ENCODE peak calls at places on chromosomes 4 and X, in five cellular contexts. U is CD8-positive, alpha-beta T cell; J is heart right ventricle; Y is PC-3; H is left lung. N is an unnamed sample.

GRCh38 chrX:2410279-2411020 is 90.3 kb downstream of the DHRSX start:
- DNase-seq in U (no peak), J (no peak), Y (no peak), H (no peak), N (no peak)

GRCh38 chr4:85707591-85707990 is 232.6 kb downstream of the ARHGAP24 start:
- DNase-seq in U (no peak), J (no peak), Y (no peak), H (no peak), N (no peak)

GRCh38 chrX:1807301-1807731 is 192.5 kb downstream of the ASMT start:
- DNase-seq in U (no peak), J (no peak), Y (peak; percentile 53), H (no peak), N (no peak)

GRCh38 chrX:33725556-33726232 is 406.4 kb downstream of the FAM47A start:
- DNase-seq in U (no peak), J (peak; percentile 3), Y (peak; percentile 45), H (peak; percentile 33), N (no peak)

GRCh38 chr4:13092702-13093101 is 391.4 kb downstream of the RAB28 start:
- DNase-seq in U (no peak), J (peak; percentile 26), Y (no peak), H (no peak), N (no peak)

GRCh38 chr4:78864405-78865024 is 74.7 kb downstream of the PAQR3 start:
- DNase-seq in U (no peak), J (peak; percentile 54), Y (peak; percentile 78), H (no peak), N (no peak)

GRCh38 chr4:70651864-70652506 is 14.3 kb downstream of the JCHAIN start:
- DNase-seq in U (no peak), J (no peak), Y (peak; percentile 77), H (no peak), N (no peak)

GRCh38 chr4:96483308-96484030 is 643.6 kb downstream of the PDHA2 start:
- DNase-seq in U (no peak), J (no peak), Y (peak; percentile 2), H (no peak), N (no peak)

GRCh38 chr4:15598644-15599043 is 56.5 kb downstream of the FBXL5 start:
- DNase-seq in U (no peak), J (no peak), Y (no peak), H (no peak), N (no peak)

GRCh38 chr4:84159767-84160166 is 339.3 kb downstream of the NKX6-1 start:
- DNase-seq in U (no peak), J (no peak), Y (peak; percentile 45), H (no peak), N (no peak)

GRCh38 chrX:136450050-136450830 is 37.5 kb upstream of the BRS3 start:
- DNase-seq in U (no peak), J (no peak), Y (peak; percentile 62), H (no peak), N (no peak)

GRCh38 chr4:61786226-61786625 is 586.1 kb downstream of the ADGRL3 start:
- DNase-seq in U (no peak), J (no peak), Y (no peak), H (no peak), N (no peak)

GRCh38 chr4:2340272-2341061 is 78.0 kb downstream of the ZFYVE28 start:
- DNase-seq in U (peak; percentile 5), J (no peak), Y (no peak), H (no peak), N (no peak)

GRCh38 chr4:2058264-2059033 is 678 bp upstream of the NAT8L start:
- DNase-seq in U (no peak), J (no peak), Y (no peak), H (no peak), N (no peak)

GRCh38 chr4:104421576-104421975 is 73.1 kb downstream of the CXXC4 start:
- DNase-seq in U (no peak), J (no peak), Y (no peak), H (no peak), N (no peak)

GRCh38 chr4:25890653-25891485 is 23.2 kb upstream of the SMIM20 start:
- DNase-seq in U (no peak), J (no peak), Y (no peak), H (no peak), N (no peak)

GRCh38 chr4:48403779-48404178 is 62.5 kb downstream of the SLAIN2 start:
- DNase-seq in U (no peak), J (no peak), Y (no peak), H (no peak), N (no peak)

GRCh38 chrX:12753366-12753765 is 37.8 kb upstream of the PRPS2 start:
- DNase-seq in U (no peak), J (no peak), Y (no peak), H (no peak), N (no peak)

GRCh38 chrX:135572436-135572835 is 52.0 kb downstream of the INTS6L start:
- DNase-seq in U (no peak), J (no peak), Y (no peak), H (no peak), N (no peak)

GRCh38 chrX:10235851-10236250 is 79.1 kb downstream of the CLCN4 start:
- DNase-seq in U (no peak), J (no peak), Y (no peak), H (no peak), N (no peak)

GRCh38 chr4:12979797-12980196 is 504.3 kb downstream of the RAB28 start:
- DNase-seq in U (no peak), J (no peak), Y (no peak), H (no peak), N (no peak)

GRCh38 chrX:39144323-39144722 is 343.1 kb downstream of the MID1IP1 start:
- DNase-seq in U (no peak), J (no peak), Y (no peak), H (no peak), N (no peak)

GRCh38 chrX:149151805-149152757 is 353.0 kb downstream of the IDS start:
- DNase-seq in U (no peak), J (no peak), Y (no peak), H (no peak), N (no peak)

GRCh38 chrX:45757272-45757671 is 556.6 kb upstream of the DIPK2B start:
- DNase-seq in U (no peak), J (no peak), Y (no peak), H (no peak), N (no peak)

GRCh38 chr4:57131849-57132745 is 21.9 kb upstream of the IGFBP7 start:
- DNase-seq in U (no peak), J (no peak), Y (peak; percentile 44), H (no peak), N (no peak)

GRCh38 chrX:80246273-80246672 is 174.0 kb upstream of the TENT5D start:
- DNase-seq in U (no peak), J (no peak), Y (peak; percentile 21), H (no peak), N (no peak)

GRCh38 chr4:7415927-7416686 is 18.6 kb downstream of the PSAPL1 start:
- DNase-seq in U (no peak), J (no peak), Y (no peak), H (peak; percentile 12), N (no peak)

GRCh38 chr4:114349543-114350175 is 248.9 kb upstream of the UGT8 start:
- DNase-seq in U (no peak), J (no peak), Y (peak; percentile 42), H (no peak), N (no peak)

GRCh38 chrX:17529349-17529748 is 154.3 kb downstream of the NHS start:
- DNase-seq in U (no peak), J (no peak), Y (no peak), H (no peak), N (no peak)

GRCh38 chr4:181261279-181261678 is 981.9 kb upstream of the TENM3 start:
- DNase-seq in U (no peak), J (no peak), Y (no peak), H (no peak), N (no peak)

GRCh38 chrX:140525448-140525847 is 20.6 kb upstream of the SOX3 start:
- DNase-seq in U (no peak), J (no peak), Y (no peak), H (no peak), N (no peak)

GRCh38 chr4:94892051-94892450 is 134.3 kb downstream of the BMPR1B start:
- DNase-seq in U (no peak), J (no peak), Y (peak; percentile 19), H (no peak), N (no peak)

GRCh38 chr4:154998284-154998683 is 210.2 kb upstream of the NPY2R start:
- DNase-seq in U (no peak), J (no peak), Y (no peak), H (no peak), N (no peak)

DNA sequence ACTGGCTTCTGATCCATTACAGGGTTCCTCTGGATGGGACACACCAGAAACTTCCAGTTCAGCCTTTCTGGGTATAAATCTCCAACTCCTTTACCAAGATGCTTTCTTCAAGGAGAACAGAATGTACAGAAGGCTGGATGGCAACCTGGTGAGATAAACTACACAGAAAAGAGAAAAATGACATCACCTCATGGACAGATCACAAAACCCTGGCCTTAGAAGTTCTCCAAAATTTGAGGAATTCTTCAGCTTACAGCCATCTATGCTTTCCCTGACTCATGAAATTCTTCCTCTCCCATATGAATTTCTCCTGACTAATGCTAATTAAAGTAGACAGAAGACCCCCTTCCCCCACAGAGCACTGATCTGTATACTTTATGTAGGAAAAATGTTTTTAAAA is 345.4 kb downstream of the STIM2 start:
- DNase-seq in U (no peak), J (no peak), Y (no peak), H (no peak), N (no peak)
- H3K36me3 ChIP-seq in U (no peaks in the 10 kb centered on the region), J (no peaks in the 10 kb centered on the region), Y (no peaks in the 10 kb centered on the region), H (no peaks in the 10 kb centered on the region), N (no peaks in the 10 kb centered on the region)

GRCh38 chr4:3510481-3510880 is 21.7 kb downstream of the LRPAP1 start:
- DNase-seq in U (no peak), J (no peak), Y (no peak), H (no peak), N (no peak)
- H3K36me3 ChIP-seq in U (peaks cover 34% of the 10 kb centered on the region), J (no peaks in the 10 kb centered on the region), Y (no peaks in the 10 kb centered on the region), H (peaks cover 93% of the 10 kb centered on the region), N (peaks cover 69% of the 10 kb centered on the region)

DNA sequence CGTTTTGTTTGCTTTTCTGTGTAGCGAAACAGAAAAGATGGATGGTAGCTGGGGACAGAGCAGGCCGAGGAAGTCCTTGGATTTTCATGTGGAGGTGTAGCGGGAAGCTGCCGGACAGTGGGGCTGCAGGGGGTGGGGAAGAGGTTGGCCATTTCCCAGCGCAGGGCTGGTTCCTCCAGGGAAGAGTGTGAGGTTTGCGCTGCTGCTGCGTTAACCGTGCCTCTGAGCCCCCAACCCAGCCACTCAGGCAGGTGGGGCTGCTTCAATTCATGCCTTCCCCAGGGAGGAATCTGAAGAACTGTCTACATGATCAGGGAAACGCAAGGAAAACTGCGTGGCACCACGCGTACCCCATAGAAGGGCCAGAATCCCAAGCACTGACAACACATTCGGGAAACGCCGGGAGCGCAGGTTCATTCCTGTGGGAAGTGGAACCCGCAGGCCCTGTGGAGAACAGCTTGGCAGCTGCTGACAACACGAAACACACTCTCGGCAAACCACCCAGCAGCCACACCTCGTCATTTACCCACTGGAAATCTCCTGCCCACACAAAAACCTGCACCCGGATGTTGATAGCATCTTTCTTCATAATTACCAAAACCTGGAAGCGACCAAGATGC is 57.7 kb downstream of the PCGF3 start:
- DNase-seq in U (no peak), J (no peak), Y (no peak), H (no peak), N (no peak)
- H3K36me3 ChIP-seq in U (peaks cover 4% of the 10 kb centered on the region), J (no peaks in the 10 kb centered on the region), Y (no peaks in the 10 kb centered on the region), H (peaks cover 79% of the 10 kb centered on the region), N (peaks cover 73% of the 10 kb centered on the region)

DNA sequence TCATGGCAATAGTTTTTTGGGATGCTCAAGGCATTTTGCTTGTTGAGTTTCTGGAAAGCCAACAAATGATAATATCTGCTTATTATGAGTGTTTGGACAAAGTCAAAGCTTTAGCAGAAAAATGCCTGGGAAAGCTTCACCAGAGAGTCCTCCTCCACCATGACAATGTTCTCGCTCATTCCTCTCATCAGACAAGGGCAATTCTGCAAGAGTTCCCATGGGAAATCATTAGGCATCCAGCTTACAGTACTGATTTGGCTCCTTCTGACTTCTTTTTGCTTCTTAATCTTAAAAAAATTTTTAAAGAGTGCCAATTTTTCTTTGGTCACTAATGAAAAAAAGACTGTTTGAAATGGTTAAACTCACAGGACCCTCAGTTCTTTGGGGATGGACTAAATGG is 136.3 kb downstream of the UBE2K start:
- DNase-seq in U (no peak), J (no peak), Y (no peak), H (no peak), N (no peak)
- H3K36me3 ChIP-seq in U (peaks cover 46% of the 10 kb centered on the region), J (peaks cover 7% of the 10 kb centered on the region), Y (peaks cover 4% of the 10 kb centered on the region), H (peaks cover 100% of the 10 kb centered on the region), N (peaks cover 35% of the 10 kb centered on the region)